ENCODE peak calls at places on chromosomes 4 and X, in eight cellular contexts. One of them, this sample, is unnamed.
A peak's percentile ranks its signal among the peaks of the same experiment; 100 is the strongest.

GRCh38 chr4:187010052-187010451 is 286.4 kb upstream of the FAT1 start:
- DNase-seq in astrocyte: peak; percentile 22
- DNase-seq in AG04450: no peak
- DNase-seq in H9: no peak
- DNase-seq in fibroblast of villous mesenchyme: no peak
- DNase-seq in H1: no peak
- DNase-seq in right atrium auricular region: no peak
- DNase-seq in dorsolateral prefrontal cortex: no peak
- DNase-seq in this sample: no peak

GRCh38 chrX:119852410-119853353 is at the start of gene UPF3B:
- DNase-seq in astrocyte: peak; percentile 95
- DNase-seq in AG04450: peak; percentile 96
- DNase-seq in H9: peak; percentile 98
- DNase-seq in fibroblast of villous mesenchyme: peak; percentile 99
- DNase-seq in H1: peak; percentile 93
- DNase-seq in right atrium auricular region: peak; percentile 97
- DNase-seq in dorsolateral prefrontal cortex: peak; percentile 96
- DNase-seq in this sample: peak; percentile 90

GRCh38 chr4:186840771-186841301 is 117.2 kb upstream of the FAT1 start:
- DNase-seq in astrocyte: no peak
- DNase-seq in AG04450: no peak
- DNase-seq in H9: no peak
- DNase-seq in fibroblast of villous mesenchyme: no peak
- DNase-seq in H1: no peak
- DNase-seq in right atrium auricular region: peak; percentile 62
- DNase-seq in dorsolateral prefrontal cortex: no peak
- DNase-seq in this sample: no peak

GRCh38 chr4:35038079-35038805 is 1206.1 kb downstream of the ARAP2 start:
- DNase-seq in astrocyte: no peak
- DNase-seq in AG04450: no peak
- DNase-seq in H9: no peak
- DNase-seq in fibroblast of villous mesenchyme: no peak
- DNase-seq in H1: no peak
- DNase-seq in right atrium auricular region: no peak
- DNase-seq in dorsolateral prefrontal cortex: no peak
- DNase-seq in this sample: no peak

GRCh38 chr4:19944806-19945205 is 306.9 kb upstream of the SLIT2 start:
- DNase-seq in astrocyte: no peak
- DNase-seq in AG04450: no peak
- DNase-seq in H9: no peak
- DNase-seq in fibroblast of villous mesenchyme: no peak
- DNase-seq in H1: no peak
- DNase-seq in right atrium auricular region: no peak
- DNase-seq in dorsolateral prefrontal cortex: no peak
- DNase-seq in this sample: no peak

GRCh38 chrX:106621836-106622235 is 10.1 kb downstream of the RADX start:
- DNase-seq in astrocyte: no peak
- DNase-seq in AG04450: no peak
- DNase-seq in H9: no peak
- DNase-seq in fibroblast of villous mesenchyme: no peak
- DNase-seq in H1: no peak
- DNase-seq in right atrium auricular region: no peak
- DNase-seq in dorsolateral prefrontal cortex: no peak
- DNase-seq in this sample: no peak

GRCh38 chr4:56226579-56226978 is 160.7 kb downstream of the AASDH start:
- DNase-seq in astrocyte: no peak
- DNase-seq in AG04450: no peak
- DNase-seq in H9: no peak
- DNase-seq in fibroblast of villous mesenchyme: no peak
- DNase-seq in H1: no peak
- DNase-seq in right atrium auricular region: no peak
- DNase-seq in dorsolateral prefrontal cortex: no peak
- DNase-seq in this sample: no peak

GRCh38 chrX:55907968-55908607 is 190.5 kb downstream of the RRAGB start:
- DNase-seq in astrocyte: no peak
- DNase-seq in AG04450: no peak
- DNase-seq in H9: peak; percentile 83
- DNase-seq in fibroblast of villous mesenchyme: peak; percentile 12
- DNase-seq in H1: peak; percentile 44
- DNase-seq in right atrium auricular region: peak; percentile 62
- DNase-seq in dorsolateral prefrontal cortex: no peak
- DNase-seq in this sample: no peak

GRCh38 chrX:39361736-39362135 is 560.5 kb downstream of the MID1IP1 start:
- DNase-seq in astrocyte: no peak
- DNase-seq in AG04450: no peak
- DNase-seq in H9: no peak
- DNase-seq in fibroblast of villous mesenchyme: no peak
- DNase-seq in H1: no peak
- DNase-seq in right atrium auricular region: no peak
- DNase-seq in dorsolateral prefrontal cortex: no peak
- DNase-seq in this sample: no peak

GRCh38 chr4:20017035-20017434 is 234.7 kb upstream of the SLIT2 start:
- DNase-seq in astrocyte: peak; percentile 84
- DNase-seq in AG04450: peak; percentile 38
- DNase-seq in H9: no peak
- DNase-seq in fibroblast of villous mesenchyme: peak; percentile 46
- DNase-seq in H1: no peak
- DNase-seq in right atrium auricular region: no peak
- DNase-seq in dorsolateral prefrontal cortex: no peak
- DNase-seq in this sample: no peak

GRCh38 chr4:169122405-169122804 is 112.3 kb upstream of the CBR4 start:
- DNase-seq in astrocyte: no peak
- DNase-seq in AG04450: no peak
- DNase-seq in H9: no peak
- DNase-seq in fibroblast of villous mesenchyme: no peak
- DNase-seq in H1: no peak
- DNase-seq in right atrium auricular region: no peak
- DNase-seq in dorsolateral prefrontal cortex: no peak
- DNase-seq in this sample: no peak

GRCh38 chrX:67892391-67892790 is 348.6 kb downstream of the AR start:
- DNase-seq in astrocyte: no peak
- DNase-seq in AG04450: no peak
- DNase-seq in H9: no peak
- DNase-seq in fibroblast of villous mesenchyme: no peak
- DNase-seq in H1: no peak
- DNase-seq in right atrium auricular region: no peak
- DNase-seq in dorsolateral prefrontal cortex: no peak
- DNase-seq in this sample: no peak

GRCh38 chr4:105147226-105148151 is 813 bp downstream of the TET2 start:
- DNase-seq in astrocyte: peak; percentile 42
- DNase-seq in AG04450: no peak
- DNase-seq in H9: peak; percentile 69
- DNase-seq in fibroblast of villous mesenchyme: peak; percentile 56
- DNase-seq in H1: no peak
- DNase-seq in right atrium auricular region: no peak
- DNase-seq in dorsolateral prefrontal cortex: no peak
- DNase-seq in this sample: no peak

GRCh38 chr4:147879676-147880075 is 147.8 kb downstream of the ARHGAP10 start:
- DNase-seq in astrocyte: peak; percentile 65
- DNase-seq in AG04450: no peak
- DNase-seq in H9: no peak
- DNase-seq in fibroblast of villous mesenchyme: no peak
- DNase-seq in H1: no peak
- DNase-seq in right atrium auricular region: no peak
- DNase-seq in dorsolateral prefrontal cortex: no peak
- DNase-seq in this sample: no peak

GRCh38 chrX:41875142-41875541 is 48.2 kb downstream of the CASK start:
- DNase-seq in astrocyte: peak; percentile 16
- DNase-seq in AG04450: no peak
- DNase-seq in H9: no peak
- DNase-seq in fibroblast of villous mesenchyme: peak; percentile 30
- DNase-seq in H1: no peak
- DNase-seq in right atrium auricular region: no peak
- DNase-seq in dorsolateral prefrontal cortex: no peak
- DNase-seq in this sample: no peak

GRCh38 chr4:166197166-166197565 is 324.1 kb downstream of the TLL1 start:
- DNase-seq in astrocyte: peak; percentile 31
- DNase-seq in AG04450: no peak
- DNase-seq in H9: no peak
- DNase-seq in fibroblast of villous mesenchyme: no peak
- DNase-seq in H1: no peak
- DNase-seq in right atrium auricular region: no peak
- DNase-seq in dorsolateral prefrontal cortex: no peak
- DNase-seq in this sample: no peak

GRCh38 chr4:149223659-149224058 is 592.0 kb downstream of the IQCM start:
- DNase-seq in astrocyte: peak; percentile 80
- DNase-seq in AG04450: no peak
- DNase-seq in H9: no peak
- DNase-seq in fibroblast of villous mesenchyme: peak; percentile 2
- DNase-seq in H1: no peak
- DNase-seq in right atrium auricular region: no peak
- DNase-seq in dorsolateral prefrontal cortex: no peak
- DNase-seq in this sample: no peak

GRCh38 chr4:111066001-111066400 is 443.1 kb upstream of the PITX2 start:
- DNase-seq in astrocyte: peak; percentile 3
- DNase-seq in AG04450: no peak
- DNase-seq in H9: no peak
- DNase-seq in fibroblast of villous mesenchyme: no peak
- DNase-seq in H1: no peak
- DNase-seq in right atrium auricular region: no peak
- DNase-seq in dorsolateral prefrontal cortex: no peak
- DNase-seq in this sample: no peak

GRCh38 chr4:177282284-177282683 is 27.4 kb upstream of the NEIL3 start:
- DNase-seq in astrocyte: no peak
- DNase-seq in AG04450: no peak
- DNase-seq in H9: no peak
- DNase-seq in fibroblast of villous mesenchyme: peak; percentile 41
- DNase-seq in H1: no peak
- DNase-seq in right atrium auricular region: no peak
- DNase-seq in dorsolateral prefrontal cortex: no peak
- DNase-seq in this sample: no peak

GRCh38 chr4:7120341-7120740 is 52.5 kb upstream of the GRPEL1 start:
- DNase-seq in astrocyte: no peak
- DNase-seq in AG04450: no peak
- DNase-seq in H9: peak; percentile 45
- DNase-seq in fibroblast of villous mesenchyme: no peak
- DNase-seq in H1: no peak
- DNase-seq in right atrium auricular region: no peak
- DNase-seq in dorsolateral prefrontal cortex: no peak
- DNase-seq in this sample: no peak

DNA sequence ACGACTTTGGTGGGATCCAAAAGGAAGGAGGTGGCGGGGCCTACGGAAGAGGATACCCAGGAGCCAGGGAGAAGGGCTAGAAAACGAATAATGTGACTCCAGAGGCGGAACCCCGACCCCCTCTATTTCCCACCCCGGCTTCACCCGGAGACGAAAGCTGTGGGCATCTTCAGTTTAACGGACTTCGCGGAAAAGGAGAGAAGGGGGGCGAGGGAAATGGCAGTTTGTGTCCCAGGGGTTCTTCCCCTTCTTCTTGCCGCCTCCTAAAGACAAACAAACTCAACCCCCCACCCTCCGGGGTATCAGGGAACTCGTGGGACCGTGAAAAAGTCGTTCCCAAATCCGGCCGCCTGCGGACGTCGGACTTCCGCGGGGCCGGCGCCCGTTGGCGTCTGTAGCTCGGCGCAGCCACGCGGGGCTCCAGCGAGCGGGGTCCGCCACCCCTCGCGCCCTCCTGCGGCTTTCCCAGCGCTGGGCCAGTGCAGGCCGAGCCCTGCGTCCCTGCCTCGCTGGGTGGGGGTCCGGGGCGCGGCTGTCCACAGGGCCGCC is 3.6 kb upstream of the LEF1 start:
- DNase-seq in astrocyte: peak; percentile 24
- DNase-seq in AG04450: no peak
- DNase-seq in H9: peak; percentile 44
- DNase-seq in fibroblast of villous mesenchyme: no peak
- DNase-seq in H1: no peak
- DNase-seq in right atrium auricular region: no peak
- DNase-seq in dorsolateral prefrontal cortex: no peak
- DNase-seq in this sample: no peak
- TF ChIP-seq CTCF in astrocyte: no peak
- TF ChIP-seq CTCF in AG04450: no peak
- TF ChIP-seq CTCF in H9: peak; percentile 28
- TF ChIP-seq CTCF in fibroblast of villous mesenchyme: no peak
- TF ChIP-seq CTCF in H1: no peak
- TF ChIP-seq CTCF in right atrium auricular region: no peak
- TF ChIP-seq CTCF in dorsolateral prefrontal cortex: no peak
- TF ChIP-seq CTCF in this sample: no peak

DNA sequence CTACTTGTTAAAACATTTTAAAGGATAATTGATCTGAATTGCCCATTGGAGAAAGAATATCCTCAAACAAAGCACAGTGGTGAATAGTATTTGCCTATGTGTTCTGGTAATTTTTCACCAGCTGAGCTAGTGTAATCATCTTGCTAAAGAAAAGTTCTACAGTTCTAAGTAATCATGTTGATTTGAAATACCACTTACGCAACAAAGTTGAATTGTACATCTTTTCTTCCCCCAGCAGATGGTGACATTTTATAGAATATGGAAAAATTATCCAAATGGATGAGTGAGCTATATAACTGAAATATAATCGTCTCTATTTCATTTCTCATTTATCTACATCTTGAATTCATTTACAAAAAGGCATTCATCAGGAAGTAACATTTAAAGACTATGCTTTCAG is 9.7 kb upstream of the ZNF674 start:
- DNase-seq in astrocyte: no peak
- DNase-seq in AG04450: no peak
- DNase-seq in H9: no peak
- DNase-seq in fibroblast of villous mesenchyme: peak; percentile 49
- DNase-seq in H1: no peak
- DNase-seq in right atrium auricular region: no peak
- DNase-seq in dorsolateral prefrontal cortex: no peak
- DNase-seq in this sample: no peak
- TF ChIP-seq CTCF in astrocyte: peak; percentile 27
- TF ChIP-seq CTCF in AG04450: peak; percentile 32
- TF ChIP-seq CTCF in H9: peak; percentile 21
- TF ChIP-seq CTCF in fibroblast of villous mesenchyme: peak; percentile 27
- TF ChIP-seq CTCF in H1: no peak
- TF ChIP-seq CTCF in right atrium auricular region: no peak
- TF ChIP-seq CTCF in dorsolateral prefrontal cortex: peak; percentile 38
- TF ChIP-seq CTCF in this sample: no peak

DNA sequence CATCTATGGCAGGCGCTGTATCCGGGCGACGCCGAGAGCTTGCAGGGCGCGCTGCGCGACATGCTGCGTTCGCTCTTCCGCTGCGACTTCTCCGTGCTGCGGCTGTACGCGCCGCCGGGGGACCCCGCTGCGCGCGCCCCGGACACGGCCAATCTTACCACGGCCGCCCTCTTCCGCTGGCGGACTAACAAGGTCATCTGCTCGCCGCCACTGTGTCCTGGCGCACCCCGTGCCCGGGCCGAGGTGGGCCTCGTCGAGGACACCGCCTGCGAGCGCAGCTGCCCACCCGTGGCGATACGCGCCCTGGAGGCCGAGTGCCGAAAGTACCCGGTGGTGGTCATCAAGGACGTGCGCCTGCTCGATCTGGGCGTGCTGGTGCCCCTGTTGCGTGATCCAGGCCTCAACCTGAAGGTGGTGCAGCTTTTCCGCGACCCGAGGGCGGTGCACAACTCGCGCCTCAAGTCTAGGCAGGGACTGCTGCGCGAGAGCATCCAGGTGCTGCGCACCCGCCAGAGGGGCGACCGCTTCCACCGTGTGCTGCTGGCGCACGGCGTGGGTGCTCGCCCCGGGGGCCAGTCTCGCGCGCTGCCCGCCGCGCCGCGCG is 874 bp downstream of the CHST7 start:
- DNase-seq in astrocyte: no peak
- DNase-seq in AG04450: no peak
- DNase-seq in H9: peak; percentile 39
- DNase-seq in fibroblast of villous mesenchyme: no peak
- DNase-seq in H1: no peak
- DNase-seq in right atrium auricular region: no peak
- DNase-seq in dorsolateral prefrontal cortex: no peak
- DNase-seq in this sample: no peak
- TF ChIP-seq CTCF in astrocyte: no peak
- TF ChIP-seq CTCF in AG04450: no peak
- TF ChIP-seq CTCF in H9: no peak
- TF ChIP-seq CTCF in fibroblast of villous mesenchyme: no peak
- TF ChIP-seq CTCF in H1: no peak
- TF ChIP-seq CTCF in right atrium auricular region: no peak
- TF ChIP-seq CTCF in dorsolateral prefrontal cortex: no peak
- TF ChIP-seq CTCF in this sample: no peak

GRCh38 chr4:101346562-101347266 is 612 bp downstream of the PPP3CA start:
- DNase-seq in astrocyte: peak; percentile 43
- DNase-seq in AG04450: no peak
- DNase-seq in H9: peak; percentile 52
- DNase-seq in fibroblast of villous mesenchyme: peak; percentile 74
- DNase-seq in H1: no peak
- DNase-seq in right atrium auricular region: peak; percentile 61
- DNase-seq in dorsolateral prefrontal cortex: peak; percentile 47
- DNase-seq in this sample: peak; percentile 43
- TF ChIP-seq CTCF in astrocyte: no peak
- TF ChIP-seq CTCF in AG04450: no peak
- TF ChIP-seq CTCF in H9: no peak
- TF ChIP-seq CTCF in fibroblast of villous mesenchyme: no peak
- TF ChIP-seq CTCF in H1: no peak
- TF ChIP-seq CTCF in right atrium auricular region: no peak
- TF ChIP-seq CTCF in dorsolateral prefrontal cortex: no peak
- TF ChIP-seq CTCF in this sample: no peak

This sample was measured in omental fat pad.